ENCODE peak calls at places on chromosomes 4 and X, in ten cellular contexts. One of them, this sample, is unnamed.

GRCh38 chr4:108213308-108213707 is 44.6 kb upstream of the LEF1 start:
- DNase-seq in aorta: no peak
- DNase-seq in stimulated activated CD4-positive, alpha-beta T cell treated with anti-CD3 and anti-CD28 coated beads, Interleukin-15, amount 100 ng/mL, for 24 hours: no peak
- DNase-seq in NCI-H1105: no peak
- DNase-seq in left ventricle myocardium inferior: no peak
- DNase-seq in AML-193: no peak
- DNase-seq in lower leg skin: no peak
- DNase-seq in OCI-LY7: no peak
- DNase-seq in HEK293T: no peak
- DNase-seq in heart left ventricle: no peak
- DNase-seq in this sample: no peak

GRCh38 chr4:98544141-98544817 is 114.1 kb downstream of the TSPAN5 start:
- DNase-seq in aorta: no peak
- DNase-seq in stimulated activated CD4-positive, alpha-beta T cell treated with anti-CD3 and anti-CD28 coated beads, Interleukin-15, amount 100 ng/mL, for 24 hours: no peak
- DNase-seq in NCI-H1105: no peak
- DNase-seq in left ventricle myocardium inferior: no peak
- DNase-seq in AML-193: no peak
- DNase-seq in lower leg skin: no peak
- DNase-seq in OCI-LY7: no peak
- DNase-seq in HEK293T: no peak
- DNase-seq in heart left ventricle: no peak
- DNase-seq in this sample: no peak

GRCh38 chrX:109089359-109089758 is 353.0 kb upstream of the IRS4 start:
- DNase-seq in aorta: no peak
- DNase-seq in stimulated activated CD4-positive, alpha-beta T cell treated with anti-CD3 and anti-CD28 coated beads, Interleukin-15, amount 100 ng/mL, for 24 hours: no peak
- DNase-seq in NCI-H1105: no peak
- DNase-seq in left ventricle myocardium inferior: no peak
- DNase-seq in AML-193: no peak
- DNase-seq in lower leg skin: no peak
- DNase-seq in OCI-LY7: no peak
- DNase-seq in HEK293T: no peak
- DNase-seq in heart left ventricle: no peak
- DNase-seq in this sample: no peak

GRCh38 chr4:40228497-40229365 is 31.9 kb downstream of the RHOH start:
- DNase-seq in aorta: no peak
- DNase-seq in stimulated activated CD4-positive, alpha-beta T cell treated with anti-CD3 and anti-CD28 coated beads, Interleukin-15, amount 100 ng/mL, for 24 hours: peak; percentile 65
- DNase-seq in NCI-H1105: no peak
- DNase-seq in left ventricle myocardium inferior: no peak
- DNase-seq in AML-193: no peak
- DNase-seq in lower leg skin: no peak
- DNase-seq in OCI-LY7: no peak
- DNase-seq in HEK293T: peak; percentile 27
- DNase-seq in heart left ventricle: no peak
- DNase-seq in this sample: no peak

GRCh38 chr4:16162891-16163290 is 63.4 kb downstream of the TAPT1 start:
- DNase-seq in aorta: no peak
- DNase-seq in stimulated activated CD4-positive, alpha-beta T cell treated with anti-CD3 and anti-CD28 coated beads, Interleukin-15, amount 100 ng/mL, for 24 hours: no peak
- DNase-seq in NCI-H1105: no peak
- DNase-seq in left ventricle myocardium inferior: no peak
- DNase-seq in AML-193: no peak
- DNase-seq in lower leg skin: no peak
- DNase-seq in OCI-LY7: no peak
- DNase-seq in HEK293T: no peak
- DNase-seq in heart left ventricle: no peak
- DNase-seq in this sample: no peak

GRCh38 chr4:86554641-86555040 is 39.5 kb upstream of the PTPN13 start:
- DNase-seq in aorta: no peak
- DNase-seq in stimulated activated CD4-positive, alpha-beta T cell treated with anti-CD3 and anti-CD28 coated beads, Interleukin-15, amount 100 ng/mL, for 24 hours: no peak
- DNase-seq in NCI-H1105: no peak
- DNase-seq in left ventricle myocardium inferior: no peak
- DNase-seq in AML-193: peak; percentile 80
- DNase-seq in lower leg skin: no peak
- DNase-seq in OCI-LY7: no peak
- DNase-seq in HEK293T: no peak
- DNase-seq in heart left ventricle: no peak
- DNase-seq in this sample: no peak

GRCh38 chr4:115233600-115233999 is 120.2 kb upstream of the NDST4 start:
- DNase-seq in aorta: no peak
- DNase-seq in stimulated activated CD4-positive, alpha-beta T cell treated with anti-CD3 and anti-CD28 coated beads, Interleukin-15, amount 100 ng/mL, for 24 hours: no peak
- DNase-seq in NCI-H1105: no peak
- DNase-seq in left ventricle myocardium inferior: no peak
- DNase-seq in AML-193: no peak
- DNase-seq in lower leg skin: no peak
- DNase-seq in OCI-LY7: no peak
- DNase-seq in HEK293T: no peak
- DNase-seq in heart left ventricle: no peak
- DNase-seq in this sample: no peak

GRCh38 chr4:185318679-185319078 is 77.0 kb downstream of the LRP2BP start:
- DNase-seq in aorta: no peak
- DNase-seq in stimulated activated CD4-positive, alpha-beta T cell treated with anti-CD3 and anti-CD28 coated beads, Interleukin-15, amount 100 ng/mL, for 24 hours: no peak
- DNase-seq in NCI-H1105: no peak
- DNase-seq in left ventricle myocardium inferior: no peak
- DNase-seq in AML-193: no peak
- DNase-seq in lower leg skin: no peak
- DNase-seq in OCI-LY7: no peak
- DNase-seq in HEK293T: no peak
- DNase-seq in heart left ventricle: no peak
- DNase-seq in this sample: no peak

GRCh38 chr4:5045099-5045498 is 6.2 kb upstream of the STK32B start:
- DNase-seq in aorta: peak; percentile 75
- DNase-seq in stimulated activated CD4-positive, alpha-beta T cell treated with anti-CD3 and anti-CD28 coated beads, Interleukin-15, amount 100 ng/mL, for 24 hours: no peak
- DNase-seq in NCI-H1105: no peak
- DNase-seq in left ventricle myocardium inferior: no peak
- DNase-seq in AML-193: peak; percentile 82
- DNase-seq in lower leg skin: peak; percentile 82
- DNase-seq in OCI-LY7: peak; percentile 10
- DNase-seq in HEK293T: no peak
- DNase-seq in heart left ventricle: peak; percentile 38
- DNase-seq in this sample: no peak

GRCh38 chr4:6689506-6689960 is 4.1 kb upstream of the S100P start:
- DNase-seq in aorta: no peak
- DNase-seq in stimulated activated CD4-positive, alpha-beta T cell treated with anti-CD3 and anti-CD28 coated beads, Interleukin-15, amount 100 ng/mL, for 24 hours: no peak
- DNase-seq in NCI-H1105: no peak
- DNase-seq in left ventricle myocardium inferior: no peak
- DNase-seq in AML-193: no peak
- DNase-seq in lower leg skin: no peak
- DNase-seq in OCI-LY7: no peak
- DNase-seq in HEK293T: no peak
- DNase-seq in heart left ventricle: no peak
- DNase-seq in this sample: no peak

GRCh38 chr4:78661923-78662521 is 110.5 kb downstream of the ANXA3 start:
- DNase-seq in aorta: no peak
- DNase-seq in stimulated activated CD4-positive, alpha-beta T cell treated with anti-CD3 and anti-CD28 coated beads, Interleukin-15, amount 100 ng/mL, for 24 hours: no peak
- DNase-seq in NCI-H1105: no peak
- DNase-seq in left ventricle myocardium inferior: no peak
- DNase-seq in AML-193: no peak
- DNase-seq in lower leg skin: no peak
- DNase-seq in OCI-LY7: peak; percentile 20
- DNase-seq in HEK293T: no peak
- DNase-seq in heart left ventricle: no peak
- DNase-seq in this sample: no peak

GRCh38 chrX:3712870-3713224 is 602 bp downstream of the PRKX start:
- DNase-seq in aorta: peak; percentile 50
- DNase-seq in stimulated activated CD4-positive, alpha-beta T cell treated with anti-CD3 and anti-CD28 coated beads, Interleukin-15, amount 100 ng/mL, for 24 hours: no peak
- DNase-seq in NCI-H1105: no peak
- DNase-seq in left ventricle myocardium inferior: peak; percentile 14
- DNase-seq in AML-193: no peak
- DNase-seq in lower leg skin: no peak
- DNase-seq in OCI-LY7: no peak
- DNase-seq in HEK293T: peak; percentile 17
- DNase-seq in heart left ventricle: peak; percentile 37
- DNase-seq in this sample: peak; percentile 56

GRCh38 chr4:57544811-57545654 is 434.8 kb upstream of the IGFBP7 start:
- DNase-seq in aorta: no peak
- DNase-seq in stimulated activated CD4-positive, alpha-beta T cell treated with anti-CD3 and anti-CD28 coated beads, Interleukin-15, amount 100 ng/mL, for 24 hours: no peak
- DNase-seq in NCI-H1105: no peak
- DNase-seq in left ventricle myocardium inferior: no peak
- DNase-seq in AML-193: no peak
- DNase-seq in lower leg skin: no peak
- DNase-seq in OCI-LY7: no peak
- DNase-seq in HEK293T: no peak
- DNase-seq in heart left ventricle: no peak
- DNase-seq in this sample: no peak

GRCh38 chrX:72094894-72095293 is 36.8 kb downstream of the RTL5 start:
- DNase-seq in aorta: peak; percentile 60
- DNase-seq in stimulated activated CD4-positive, alpha-beta T cell treated with anti-CD3 and anti-CD28 coated beads, Interleukin-15, amount 100 ng/mL, for 24 hours: peak; percentile 45
- DNase-seq in NCI-H1105: peak; percentile 14
- DNase-seq in left ventricle myocardium inferior: peak; percentile 52
- DNase-seq in AML-193: no peak
- DNase-seq in lower leg skin: peak; percentile 83
- DNase-seq in OCI-LY7: no peak
- DNase-seq in HEK293T: no peak
- DNase-seq in heart left ventricle: peak; percentile 59
- DNase-seq in this sample: no peak

GRCh38 chr4:109588176-109588575 is 28.1 kb downstream of the MCUB start:
- DNase-seq in aorta: no peak
- DNase-seq in stimulated activated CD4-positive, alpha-beta T cell treated with anti-CD3 and anti-CD28 coated beads, Interleukin-15, amount 100 ng/mL, for 24 hours: peak; percentile 72
- DNase-seq in NCI-H1105: no peak
- DNase-seq in left ventricle myocardium inferior: no peak
- DNase-seq in AML-193: no peak
- DNase-seq in lower leg skin: no peak
- DNase-seq in OCI-LY7: no peak
- DNase-seq in HEK293T: no peak
- DNase-seq in heart left ventricle: no peak
- DNase-seq in this sample: no peak